ENCODE peak calls at places on chromosome 15, in ten cellular contexts. U, Q, W, N, C, E, X, A, Z and R are unnamed samples.

GRCh38 chr15:61518191-61518950 is 289.3 kb upstream of the RORA start:
- DNase-seq in Z (no peak), E (no peak), U (no peak), W (no peak), Q (no peak), C (no peak), A (no peak), X (no peak), N (no peak), R (no peak)

GRCh38 chr15:30992073-30992363 is 590 bp upstream of the MTMR10 start:
- DNase-seq in Z (no peak), N (no peak), A (no peak), U (no peak), C (no peak), W (peak), X (no peak), Q (no peak), E (no peak), R (no peak)

GRCh38 chr15:89305395-89305794 is 29.2 kb downstream of the POLG start:
- DNase-seq in X (no peak), N (no peak), W (no peak), Q (no peak), U (no peak), A (no peak), C (no peak), E (no peak), Z (no peak), R (no peak)

GRCh38 chr15:65147902-65148301 is 14.3 kb upstream of the PDCD7 start:
- DNase-seq in Q (no peak), X (no peak), Z (no peak), E (no peak), C (no peak), A (no peak), U (no peak), N (no peak), W (no peak), R (no peak)

GRCh38 chr15:90412356-90413194 is 24.5 kb downstream of the IQGAP1 start:
- DNase-seq in X (peak), Z (peak), W (peak), E (no peak), Q (no peak), A (no peak), N (no peak), U (peak), C (peak), R (no peak)

GRCh38 chr15:38687340-38687739 is 122.7 kb upstream of the RASGRP1 start:
- DNase-seq in U (no peak), W (no peak), N (no peak), Z (peak), C (no peak), E (no peak), Q (no peak), A (no peak), X (no peak), R (no peak)

GRCh38 chr15:57146394-57147140 is 228.1 kb downstream of the TCF12 start:
- DNase-seq in A (no peak), W (peak), Q (peak), N (no peak), C (peak), U (peak), E (peak), Z (peak), X (no peak), R (no peak)

GRCh38 chr15:37940886-37941285 is 6.4 kb downstream of the TMCO5A start:
- DNase-seq in W (no peak), A (no peak), X (no peak), Z (no peak), C (no peak), Q (no peak), U (no peak), N (no peak), E (no peak), R (no peak)

GRCh38 chr15:76987896-76988860 is 6.7 kb upstream of the PSTPIP1 start:
- DNase-seq in U (no peak), A (no peak), W (no peak), Z (peak), C (peak), N (no peak), X (no peak), Q (no peak), E (no peak), R (peak)

GRCh38 chr15:95716708-95717107 is 613.8 kb upstream of the NR2F2 start:
- DNase-seq in E (no peak), U (no peak), W (no peak), X (no peak), A (no peak), N (no peak), C (no peak), Z (no peak), Q (no peak), R (no peak)

GRCh38 chr15:60966316-60966715 is 262.8 kb downstream of the RORA start:
- DNase-seq in U (no peak), E (no peak), C (no peak), A (no peak), W (no peak), N (no peak), X (no peak), Q (peak), Z (peak), R (no peak)

GRCh38 chr15:61796056-61796455 is 264.2 kb downstream of the VPS13C start:
- DNase-seq in W (no peak), X (no peak), N (no peak), Z (peak), A (no peak), U (no peak), E (no peak), Q (no peak), C (no peak), R (no peak)

GRCh38 chr15:35784745-35785144 is 238.8 kb upstream of the DPH6 start:
- DNase-seq in N (no peak), C (no peak), U (peak), E (no peak), W (no peak), Q (no peak), X (no peak), Z (no peak), A (no peak), R (no peak)

GRCh38 chr15:48318131-48318530 is 13.1 kb upstream of the DUT start:
- DNase-seq in Q (no peak), A (no peak), W (no peak), U (no peak), N (no peak), C (no peak), E (no peak), Z (no peak), X (no peak), R (no peak)

GRCh38 chr15:38894260-38894948 is 329.8 kb upstream of the RASGRP1 start:
- DNase-seq in W (peak), U (no peak), N (no peak), Q (peak), X (no peak), A (peak), Z (peak), E (peak), C (no peak), R (no peak)

GRCh38 chr15:100721758-100722550 is 119.6 kb downstream of the ASB7 start:
- DNase-seq in Z (peak), N (no peak), X (peak), E (peak), C (no peak), U (no peak), Q (peak), A (peak), W (peak), R (no peak)

GRCh38 chr15:58852347-58852746 is 81.1 kb downstream of the SLTM start:
- DNase-seq in W (no peak), X (no peak), A (no peak), C (no peak), E (no peak), Q (no peak), U (no peak), Z (peak), N (no peak), R (no peak)

GRCh38 chr15:49865925-49866757 is 245.3 kb downstream of the DTWD1 start:
- DNase-seq in C (no peak), X (peak), N (no peak), W (peak), A (no peak), Z (peak), E (no peak), U (no peak), Q (peak), R (no peak)

GRCh38 chr15:45842151-45842550 is 207.3 kb downstream of the SQOR start:
- DNase-seq in Z (no peak), A (peak), W (no peak), X (no peak), N (no peak), Q (no peak), E (no peak), C (no peak), U (no peak), R (no peak)

GRCh38 chr15:90647326-90647725 is 69.8 kb upstream of the BLM start:
- DNase-seq in N (no peak), Q (no peak), U (no peak), C (no peak), X (no peak), Z (no peak), E (no peak), A (no peak), W (no peak), R (no peak)

GRCh38 chr15:90037961-90038633 is 37.0 kb downstream of the ZNF710 start:
- DNase-seq in X (no peak), N (no peak), U (no peak), W (peak), Q (peak), Z (peak), C (peak), E (no peak), A (no peak), R (no peak)

GRCh38 chr15:35912196-35912595 is 366.2 kb upstream of the DPH6 start:
- DNase-seq in Q (peak), C (no peak), Z (peak), X (no peak), N (no peak), E (no peak), W (no peak), A (peak), U (no peak), R (no peak)

GRCh38 chr15:92091155-92091734 is 237.7 kb downstream of the SLCO3A1 start:
- DNase-seq in U (peak), Q (peak), N (no peak), Z (peak), A (no peak), W (no peak), C (peak), X (no peak), E (no peak), R (no peak)

GRCh38 chr15:70127288-70127746 is 29.6 kb upstream of the TLE3 start:
- DNase-seq in W (no peak), Q (peak), Z (peak), C (no peak), X (no peak), E (no peak), N (no peak), A (peak), U (no peak), R (no peak)

GRCh38 chr15:51931638-51932037 is 39.9 kb downstream of the LEO1 start:
- DNase-seq in U (no peak), C (no peak), E (no peak), A (no peak), W (no peak), N (no peak), X (peak), Q (peak), Z (peak), R (no peak)

GRCh38 chr15:35671197-35671596 is 125.2 kb upstream of the DPH6 start:
- DNase-seq in U (no peak), A (peak), Q (peak), C (no peak), X (peak), W (no peak), E (no peak), N (no peak), Z (peak), R (no peak)

GRCh38 chr15:78767331-78767951 is 43.8 kb downstream of the ADAMTS7 start:
- DNase-seq in U (no peak), Q (no peak), E (no peak), N (no peak), X (no peak), W (no peak), Z (no peak), C (no peak), A (no peak), R (no peak)

GRCh38 chr15:52523192-52523591 is 5.5 kb downstream of the MYO5A start:
- DNase-seq in W (no peak), Z (peak), C (no peak), N (no peak), X (peak), U (no peak), A (peak), Q (peak), E (peak), R (no peak)